ENCODE peak calls at places on chromosomes 2 and 18, in five cellular contexts. T, A, M, H and S are unnamed samples.

GRCh38 chr18:46338761-46339160 is 234.6 kb downstream of the HAUS1 start:
- DNase-seq in T (no peak), M (no peak), A (peak; percentile 11), H (no peak), S (no peak)

GRCh38 chr2:58834404-58834803 is 593.3 kb upstream of the FANCL start:
- DNase-seq in M (no peak), H (peak; percentile 73), A (no peak), T (peak; percentile 89), S (no peak)

GRCh38 chr2:198702796-198703195 is 754.9 kb downstream of the SATB2 start:
- DNase-seq in A (no peak), M (no peak), H (no peak), T (no peak), S (no peak)

GRCh38 chr2:101440127-101440738 is 34.7 kb downstream of the RFX8 start:
- DNase-seq in M (no peak), H (no peak), A (no peak), T (no peak), S (no peak)

GRCh38 chr18:7133181-7133580 is 15.6 kb upstream of the LAMA1 start:
- DNase-seq in A (no peak), H (no peak), M (no peak), T (no peak), S (no peak)

GRCh38 chr2:168327328-168327727 is 79.9 kb upstream of the STK39 start:
- DNase-seq in H (no peak), M (no peak), T (no peak), A (no peak), S (no peak)

GRCh38 chr2:227545990-227546389 is 52.7 kb upstream of the SCYGR2 start:
- DNase-seq in T (peak; percentile 33), H (peak; percentile 28), M (no peak), A (no peak), S (no peak)

GRCh38 chr2:30926606-30927005 is 119.4 kb upstream of the CAPN13 start:
- DNase-seq in H (no peak), M (no peak), A (no peak), T (no peak), S (no peak)

GRCh38 chr18:21359746-21360145 is 117.7 kb downstream of the GREB1L start:
- DNase-seq in A (no peak), M (no peak), H (no peak), T (no peak), S (no peak)

GRCh38 chr2:70931376-70932000 is 4.2 kb upstream of the ATP6V1B1 start:
- DNase-seq in T (peak; percentile 56), H (no peak), M (no peak), A (peak; percentile 21), S (no peak)

GRCh38 chr2:3172265-3172935 is 205.2 kb downstream of the EIPR1 start:
- DNase-seq in H (no peak), A (peak; percentile 25), T (no peak), M (no peak), S (no peak)

GRCh38 chr2:31980674-31981356 is 30.0 kb downstream of the MEMO1 start:
- DNase-seq in T (peak; percentile 71), H (no peak), M (peak; percentile 36), A (no peak), S (no peak)

GRCh38 chr2:95297088-95297487 is at the start of gene KCNIP3:
- DNase-seq in M (no peak), T (peak; percentile 55), A (no peak), H (peak; percentile 33), S (no peak)

GRCh38 chr2:127084611-127085031 is 22.3 kb downstream of the BIN1 start:
- DNase-seq in T (no peak), A (no peak), H (no peak), M (no peak), S (no peak)

GRCh38 chr2:42979416-42979869 is 187.1 kb upstream of the HAAO start:
- DNase-seq in A (no peak), H (no peak), T (no peak), M (no peak), S (no peak)

GRCh38 chr18:77151791-77152517 is 19.4 kb upstream of the MBP start:
- DNase-seq in H (no peak), T (no peak), M (no peak), A (no peak), S (no peak)

GRCh38 chr18:31738460-31739407 is 21.9 kb downstream of the SLC25A52 start:
- DNase-seq in A (no peak), T (no peak), M (no peak), H (no peak), S (no peak)

GRCh38 chr18:57438669-57439616 is 3.8 kb downstream of the ONECUT2 start:
- DNase-seq in H (no peak), M (no peak), T (peak; percentile 12), A (no peak), S (no peak)

GRCh38 chr2:191539068-191539467 is 138.9 kb upstream of the NABP1 start:
- DNase-seq in M (peak; percentile 29), H (peak; percentile 41), A (no peak), T (peak; percentile 71), S (no peak)

GRCh38 chr2:155810411-155810810 is 522.1 kb downstream of the NR4A2 start:
- DNase-seq in T (no peak), M (no peak), A (no peak), H (no peak), S (no peak)

GRCh38 chr2:172710584-172711024 is 25.0 kb upstream of the RAPGEF4 start:
- DNase-seq in T (peak; percentile 62), A (no peak), H (peak; percentile 38), M (peak; percentile 56), S (peak; percentile 37)

GRCh38 chr2:119106301-119106897 is 52.2 kb downstream of the C1QL2 start:
- DNase-seq in H (peak; percentile 81), M (no peak), T (peak; percentile 83), A (no peak), S (no peak)

GRCh38 chr2:44843641-44844040 is 97.9 kb upstream of the SIX3 start:
- DNase-seq in T (no peak), A (no peak), M (no peak), H (no peak), S (no peak)

GRCh38 chr2:83565231-83566025 is 893.7 kb downstream of the SUCLG1 start:
- DNase-seq in T (no peak), M (no peak), A (no peak), H (no peak), S (no peak)